ENCODE peak calls at places on chromosomes 12 and 14, in ten cellular contexts. W is tibial nerve; R is activated naive CD4-positive, alpha-beta T cell treated with anti-CD3 and anti-CD28 coated beads, Interleukin-2, amount 10 ng/mL, durations not matched to agents 7 days and 5 days; E is GM23338; N is GM12865; Z is stimulated activated CD8-positive, alpha-beta memory T cell treated with anti-CD3 and anti-CD28 coated beads, Interleukin-15, amount 100 ng/mL, for 4 hours; M is left cardiac atrium; H is fibroblast of the conjunctiva; X is NCI-H460; T is gastrocnemius medialis. K is an unnamed sample.

GRCh38 chr12:131818821-131819585 is 9.2 kb upstream of the MMP17 start:
- DNase-seq in W (peak), R (no peak), E (no peak), N (no peak), Z (no peak), M (no peak), H (no peak), X (no peak), T (peak), K (no peak)

GRCh38 chr12:59164991-59165718 is 244.9 kb upstream of the LRIG3 start:
- DNase-seq in W (no peak), R (no peak), E (peak), N (peak), Z (no peak), M (no peak), H (peak), X (peak), T (no peak), K (peak)

GRCh38 chr14:32702571-32702970 is 236.1 kb upstream of the NPAS3 start:
- DNase-seq in W (peak), R (no peak), E (peak), N (peak), Z (no peak), M (peak), H (no peak), X (no peak), T (peak), K (no peak)

GRCh38 chr12:43982544-43982943 is 146.7 kb downstream of the TMEM117 start:
- DNase-seq in W (no peak), R (no peak), E (no peak), N (no peak), Z (no peak), M (no peak), H (no peak), X (no peak), T (no peak), K (no peak)

GRCh38 chr14:58191763-58192596 is 8.0 kb upstream of the ACTR10 start:
- DNase-seq in W (no peak), R (no peak), E (no peak), N (no peak), Z (no peak), M (no peak), H (no peak), X (no peak), T (no peak), K (no peak)

GRCh38 chr12:6476496-6476895 is 6.0 kb upstream of the VAMP1 start:
- DNase-seq in W (no peak), R (no peak), E (no peak), N (no peak), Z (no peak), M (no peak), H (no peak), X (no peak), T (no peak), K (no peak)

GRCh38 chr12:115407036-115407435 is 723.1 kb upstream of the TBX3 start:
- DNase-seq in W (no peak), R (no peak), E (no peak), N (no peak), Z (no peak), M (no peak), H (no peak), X (no peak), T (no peak), K (no peak)

GRCh38 chr14:46381674-46382073 is 269.9 kb downstream of the RPL10L start:
- DNase-seq in W (no peak), R (no peak), E (peak), N (no peak), Z (no peak), M (no peak), H (no peak), X (no peak), T (no peak), K (no peak)

GRCh38 chr12:88578821-88579518 is 1.3 kb downstream of the KITLG start:
- DNase-seq in W (peak), R (no peak), E (peak), N (no peak), Z (no peak), M (peak), H (no peak), X (peak), T (no peak), K (no peak)

GRCh38 chr14:92625213-92625612 is 111.6 kb downstream of the RIN3 start:
- DNase-seq in W (peak), R (no peak), E (no peak), N (no peak), Z (no peak), M (no peak), H (no peak), X (no peak), T (no peak), K (peak)

GRCh38 chr14:71384007-71384605 is 476.8 kb downstream of the PCNX1 start:
- DNase-seq in W (no peak), R (no peak), E (no peak), N (no peak), Z (no peak), M (no peak), H (no peak), X (no peak), T (no peak), K (no peak)

GRCh38 chr12:52203126-52203921 is 11.5 kb upstream of the KRT80 start:
- DNase-seq in W (peak), R (no peak), E (no peak), N (peak), Z (no peak), M (peak), H (no peak), X (peak), T (peak), K (peak)

GRCh38 chr14:67800743-67801142 is 15.6 kb downstream of the ZFYVE26 start:
- DNase-seq in W (no peak), R (no peak), E (no peak), N (no peak), Z (no peak), M (no peak), H (no peak), X (no peak), T (no peak), K (no peak)

GRCh38 chr14:45679852-45680251 is 426.9 kb upstream of the MIS18BP1 start:
- DNase-seq in W (no peak), R (no peak), E (no peak), N (no peak), Z (no peak), M (no peak), H (peak), X (peak), T (no peak), K (peak)

GRCh38 chr12:14563051-14563450 is 4.6 kb downstream of the PLBD1 start:
- DNase-seq in W (no peak), R (no peak), E (no peak), N (no peak), Z (no peak), M (no peak), H (no peak), X (no peak), T (no peak), K (no peak)

GRCh38 chr14:71333705-71334104 is 426.4 kb downstream of the PCNX1 start:
- DNase-seq in W (no peak), R (no peak), E (no peak), N (peak), Z (no peak), M (no peak), H (no peak), X (no peak), T (no peak), K (no peak)

GRCh38 chr12:112680993-112681392 is 110.6 kb upstream of the RPH3A start:
- DNase-seq in W (no peak), R (no peak), E (no peak), N (no peak), Z (no peak), M (no peak), H (no peak), X (no peak), T (no peak), K (no peak)

GRCh38 chr14:70280931-70281330 is 78.6 kb downstream of the COX16 start:
- DNase-seq in W (no peak), R (no peak), E (peak), N (no peak), Z (no peak), M (no peak), H (no peak), X (no peak), T (no peak), K (no peak)

GRCh38 chr12:25689996-25690501 is 137.0 kb upstream of the LMNTD1 start:
- DNase-seq in W (no peak), R (no peak), E (no peak), N (no peak), Z (no peak), M (peak), H (peak), X (no peak), T (no peak), K (peak)